ENCODE peak calls at places on chromosome 19, in four cellular contexts. One of them, this sample, is unnamed.
A peak's percentile ranks its signal among the peaks of the same experiment; 100 is the strongest.

GRCh38 chr19:3094638-3095374 is 644 bp downstream of the GNA11 start:
- DNase-seq in stimulated activated CD4-positive, alpha-beta T cell treated with anti-CD3 and anti-CD28 coated beads, TNF-alpha, amount 100 ng/mL, for 1 hour: no peak
- DNase-seq in RWPE1: no peak
- DNase-seq in left cardiac atrium: no peak
- DNase-seq in this sample: no peak

GRCh38 chr19:45154064-45154827 is 6.5 kb downstream of the NKPD1 start:
- DNase-seq in stimulated activated CD4-positive, alpha-beta T cell treated with anti-CD3 and anti-CD28 coated beads, TNF-alpha, amount 100 ng/mL, for 1 hour: no peak
- DNase-seq in RWPE1: no peak
- DNase-seq in left cardiac atrium: peak; percentile 78
- DNase-seq in this sample: no peak

GRCh38 chr19:37931941-37932655 is 25.1 kb downstream of the SIPA1L3 start:
- DNase-seq in stimulated activated CD4-positive, alpha-beta T cell treated with anti-CD3 and anti-CD28 coated beads, TNF-alpha, amount 100 ng/mL, for 1 hour: no peak
- DNase-seq in RWPE1: peak; percentile 89
- DNase-seq in left cardiac atrium: peak; percentile 42
- DNase-seq in this sample: peak; percentile 94

GRCh38 chr19:6273701-6274601 is 5.8 kb downstream of the MLLT1 start:
- DNase-seq in stimulated activated CD4-positive, alpha-beta T cell treated with anti-CD3 and anti-CD28 coated beads, TNF-alpha, amount 100 ng/mL, for 1 hour: no peak
- DNase-seq in RWPE1: peak; percentile 86
- DNase-seq in left cardiac atrium: peak; percentile 92
- DNase-seq in this sample: peak; percentile 88

GRCh38 chr19:58379276-58379675 is 1.6 kb downstream of the ZNF837 start:
- DNase-seq in stimulated activated CD4-positive, alpha-beta T cell treated with anti-CD3 and anti-CD28 coated beads, TNF-alpha, amount 100 ng/mL, for 1 hour: no peak
- DNase-seq in RWPE1: no peak
- DNase-seq in left cardiac atrium: no peak
- DNase-seq in this sample: peak; percentile 39

GRCh38 chr19:10228925-10229324 is 2.2 kb downstream of the S1PR2 start:
- DNase-seq in stimulated activated CD4-positive, alpha-beta T cell treated with anti-CD3 and anti-CD28 coated beads, TNF-alpha, amount 100 ng/mL, for 1 hour: no peak
- DNase-seq in RWPE1: peak; percentile 35
- DNase-seq in left cardiac atrium: no peak
- DNase-seq in this sample: no peak

GRCh38 chr19:33447336-33448158 is 74.0 kb downstream of the CEBPG start:
- DNase-seq in stimulated activated CD4-positive, alpha-beta T cell treated with anti-CD3 and anti-CD28 coated beads, TNF-alpha, amount 100 ng/mL, for 1 hour: no peak
- DNase-seq in RWPE1: no peak
- DNase-seq in left cardiac atrium: peak; percentile 14
- DNase-seq in this sample: peak; percentile 32

GRCh38 chr19:18122860-18123795 is 25.6 kb downstream of the MAST3 start:
- DNase-seq in stimulated activated CD4-positive, alpha-beta T cell treated with anti-CD3 and anti-CD28 coated beads, TNF-alpha, amount 100 ng/mL, for 1 hour: no peak
- DNase-seq in RWPE1: no peak
- DNase-seq in left cardiac atrium: no peak
- DNase-seq in this sample: no peak

GRCh38 chr19:14149509-14149994 is 13.2 kb upstream of the ASF1B start:
- DNase-seq in stimulated activated CD4-positive, alpha-beta T cell treated with anti-CD3 and anti-CD28 coated beads, TNF-alpha, amount 100 ng/mL, for 1 hour: peak; percentile 35
- DNase-seq in RWPE1: no peak
- DNase-seq in left cardiac atrium: peak; percentile 89
- DNase-seq in this sample: peak; percentile 76

GRCh38 chr19:56477429-56478338 is 539 bp upstream of the ZNF667 start:
- DNase-seq in stimulated activated CD4-positive, alpha-beta T cell treated with anti-CD3 and anti-CD28 coated beads, TNF-alpha, amount 100 ng/mL, for 1 hour: no peak
- DNase-seq in RWPE1: peak; percentile 46
- DNase-seq in left cardiac atrium: peak; percentile 95
- DNase-seq in this sample: peak; percentile 76

GRCh38 chr19:19460761-19461265 is 54.5 kb downstream of the TSSK6 start:
- DNase-seq in stimulated activated CD4-positive, alpha-beta T cell treated with anti-CD3 and anti-CD28 coated beads, TNF-alpha, amount 100 ng/mL, for 1 hour: no peak
- DNase-seq in RWPE1: no peak
- DNase-seq in left cardiac atrium: peak; percentile 82
- DNase-seq in this sample: peak; percentile 76

GRCh38 chr19:56321254-56321980 is 6.8 kb upstream of the ZSCAN5A start:
- DNase-seq in stimulated activated CD4-positive, alpha-beta T cell treated with anti-CD3 and anti-CD28 coated beads, TNF-alpha, amount 100 ng/mL, for 1 hour: no peak
- DNase-seq in RWPE1: no peak
- DNase-seq in left cardiac atrium: no peak
- DNase-seq in this sample: no peak

GRCh38 chr19:29598036-29598435 is 8.0 kb upstream of the POP4 start:
- DNase-seq in stimulated activated CD4-positive, alpha-beta T cell treated with anti-CD3 and anti-CD28 coated beads, TNF-alpha, amount 100 ng/mL, for 1 hour: no peak
- DNase-seq in RWPE1: no peak
- DNase-seq in left cardiac atrium: no peak
- DNase-seq in this sample: no peak

GRCh38 chr19:14565765-14566711 is 5.8 kb downstream of the NDUFB7 start:
- DNase-seq in stimulated activated CD4-positive, alpha-beta T cell treated with anti-CD3 and anti-CD28 coated beads, TNF-alpha, amount 100 ng/mL, for 1 hour: no peak
- DNase-seq in RWPE1: no peak
- DNase-seq in left cardiac atrium: no peak
- DNase-seq in this sample: no peak

GRCh38 chr19:2014731-2015610 is 543 bp downstream of the BTBD2 start:
- DNase-seq in stimulated activated CD4-positive, alpha-beta T cell treated with anti-CD3 and anti-CD28 coated beads, TNF-alpha, amount 100 ng/mL, for 1 hour: no peak
- DNase-seq in RWPE1: peak; percentile 50
- DNase-seq in left cardiac atrium: no peak
- DNase-seq in this sample: peak; percentile 59

GRCh38 chr19:42596391-42597071 is 1.8 kb upstream of the CEACAM8 start:
- DNase-seq in stimulated activated CD4-positive, alpha-beta T cell treated with anti-CD3 and anti-CD28 coated beads, TNF-alpha, amount 100 ng/mL, for 1 hour: no peak
- DNase-seq in RWPE1: no peak
- DNase-seq in left cardiac atrium: peak; percentile 36
- DNase-seq in this sample: peak; percentile 59

GRCh38 chr19:58355891-58356235 is 2.6 kb upstream of the A1BG start:
- DNase-seq in stimulated activated CD4-positive, alpha-beta T cell treated with anti-CD3 and anti-CD28 coated beads, TNF-alpha, amount 100 ng/mL, for 1 hour: no peak
- DNase-seq in RWPE1: no peak
- DNase-seq in left cardiac atrium: no peak
- DNase-seq in this sample: peak; percentile 45

GRCh38 chr19:17726914-17727773 is 7.9 kb downstream of the MAP1S start:
- DNase-seq in stimulated activated CD4-positive, alpha-beta T cell treated with anti-CD3 and anti-CD28 coated beads, TNF-alpha, amount 100 ng/mL, for 1 hour: no peak
- DNase-seq in RWPE1: no peak
- DNase-seq in left cardiac atrium: no peak
- DNase-seq in this sample: no peak

GRCh38 chr19:3224346-3225325 is at the start of gene CELF5:
- DNase-seq in stimulated activated CD4-positive, alpha-beta T cell treated with anti-CD3 and anti-CD28 coated beads, TNF-alpha, amount 100 ng/mL, for 1 hour: no peak
- DNase-seq in RWPE1: peak; percentile 65
- DNase-seq in left cardiac atrium: peak; percentile 61
- DNase-seq in this sample: no peak

GRCh38 chr19:11265785-11266236 is 3.5 kb upstream of the DOCK6 start:
- DNase-seq in stimulated activated CD4-positive, alpha-beta T cell treated with anti-CD3 and anti-CD28 coated beads, TNF-alpha, amount 100 ng/mL, for 1 hour: no peak
- DNase-seq in RWPE1: peak; percentile 90
- DNase-seq in left cardiac atrium: peak; percentile 43
- DNase-seq in this sample: peak; percentile 68

GRCh38 chr19:11481777-11482383 is 1.0 kb upstream of the ELAVL3 start:
- DNase-seq in stimulated activated CD4-positive, alpha-beta T cell treated with anti-CD3 and anti-CD28 coated beads, TNF-alpha, amount 100 ng/mL, for 1 hour: no peak
- DNase-seq in RWPE1: peak; percentile 90
- DNase-seq in left cardiac atrium: peak; percentile 84
- DNase-seq in this sample: peak; percentile 67

GRCh38 chr19:30293051-30293785 is 79.0 kb upstream of the ZNF536 start:
- DNase-seq in stimulated activated CD4-positive, alpha-beta T cell treated with anti-CD3 and anti-CD28 coated beads, TNF-alpha, amount 100 ng/mL, for 1 hour: no peak
- DNase-seq in RWPE1: no peak
- DNase-seq in left cardiac atrium: no peak
- DNase-seq in this sample: no peak

GRCh38 chr19:11624064-11624463 is 26.8 kb downstream of the ZNF627 start:
- DNase-seq in stimulated activated CD4-positive, alpha-beta T cell treated with anti-CD3 and anti-CD28 coated beads, TNF-alpha, amount 100 ng/mL, for 1 hour: no peak
- DNase-seq in RWPE1: no peak
- DNase-seq in left cardiac atrium: no peak
- DNase-seq in this sample: no peak

GRCh38 chr19:13022859-13023636 is 27.8 kb downstream of the NFIX start:
- DNase-seq in stimulated activated CD4-positive, alpha-beta T cell treated with anti-CD3 and anti-CD28 coated beads, TNF-alpha, amount 100 ng/mL, for 1 hour: no peak
- DNase-seq in RWPE1: peak; percentile 94
- DNase-seq in left cardiac atrium: peak; percentile 83
- DNase-seq in this sample: peak; percentile 78

GRCh38 chr19:57708641-57709354 is at the start of gene ZNF154:
- DNase-seq in stimulated activated CD4-positive, alpha-beta T cell treated with anti-CD3 and anti-CD28 coated beads, TNF-alpha, amount 100 ng/mL, for 1 hour: no peak
- DNase-seq in RWPE1: no peak
- DNase-seq in left cardiac atrium: peak; percentile 63
- DNase-seq in this sample: peak; percentile 48

GRCh38 chr19:3479819-3480215 is 508 bp downstream of the SMIM24 start:
- DNase-seq in stimulated activated CD4-positive, alpha-beta T cell treated with anti-CD3 and anti-CD28 coated beads, TNF-alpha, amount 100 ng/mL, for 1 hour: no peak
- DNase-seq in RWPE1: peak; percentile 46
- DNase-seq in left cardiac atrium: no peak
- DNase-seq in this sample: no peak

GRCh38 chr19:6262519-6262918 is 17.3 kb downstream of the MLLT1 start:
- DNase-seq in stimulated activated CD4-positive, alpha-beta T cell treated with anti-CD3 and anti-CD28 coated beads, TNF-alpha, amount 100 ng/mL, for 1 hour: no peak
- DNase-seq in RWPE1: no peak
- DNase-seq in left cardiac atrium: no peak
- DNase-seq in this sample: no peak

GRCh38 chr19:1183543-1184172 is 9.6 kb upstream of the SBNO2 start:
- DNase-seq in stimulated activated CD4-positive, alpha-beta T cell treated with anti-CD3 and anti-CD28 coated beads, TNF-alpha, amount 100 ng/mL, for 1 hour: no peak
- DNase-seq in RWPE1: peak; percentile 91
- DNase-seq in left cardiac atrium: no peak
- DNase-seq in this sample: peak; percentile 74